ENCODE peak calls at places on chromosomes 6 and 20, in nine cellular contexts. U is SJSA1; H is lower lobe of right lung; N is upper lobe of right lung; E is brain microvascular endothelial cell; L is psoas muscle; J is tibial nerve; F is WERI-Rb-1; O is CD8-positive, alpha-beta memory T cell. T is an unnamed sample.

GRCh38 chr6:137802408-137803182 is 64.5 kb upstream of the TNFAIP3 start:
- DNase-seq in E (no peak), N (no peak), U (peak), H (no peak), F (no peak), J (no peak), O (no peak), L (no peak), T (no peak)

GRCh38 chr6:12410946-12411345 is 120.8 kb downstream of the EDN1 start:
- DNase-seq in O (no peak), L (no peak), N (no peak), U (no peak), F (no peak), E (no peak), J (no peak), H (no peak), T (no peak)

GRCh38 chr6:56241106-56241812 is 6.1 kb downstream of the COL21A1 start:
- DNase-seq in H (no peak), E (no peak), F (no peak), L (no peak), U (no peak), N (no peak), O (no peak), J (no peak), T (no peak)

GRCh38 chr6:7684843-7685242 is 41.1 kb upstream of the BMP6 start:
- DNase-seq in U (no peak), L (no peak), J (no peak), O (no peak), N (no peak), F (no peak), E (no peak), H (no peak), T (no peak)

GRCh38 chr6:47655719-47656595 is 42.4 kb upstream of the ADGRF4 start:
- DNase-seq in L (no peak), N (no peak), E (no peak), F (peak), J (no peak), O (peak), U (peak), H (no peak), T (peak)

GRCh38 chr6:169162968-169163903 is 90.4 kb downstream of the THBS2 start:
- DNase-seq in O (no peak), H (no peak), J (no peak), L (peak), U (peak), N (no peak), F (no peak), E (peak), T (no peak)

GRCh38 chr20:21183722-21184121 is 57.8 kb downstream of the KIZ start:
- DNase-seq in F (no peak), J (no peak), O (no peak), H (no peak), U (no peak), E (no peak), N (no peak), L (no peak), T (peak)

GRCh38 chr6:133895573-133896343 is 6.8 kb downstream of the TCF21 start:
- DNase-seq in U (no peak), O (no peak), L (peak), N (no peak), H (no peak), E (no peak), F (no peak), J (no peak), T (no peak)

GRCh38 chr6:103273048-103273447 is 1586.7 kb downstream of the HACE1 start:
- DNase-seq in F (no peak), U (no peak), J (no peak), E (no peak), O (no peak), L (no peak), H (no peak), N (no peak), T (no peak)

GRCh38 chr6:148374040-148374439 is 31.4 kb downstream of the SASH1 start:
- DNase-seq in F (no peak), O (no peak), J (no peak), U (no peak), N (no peak), H (no peak), L (no peak), E (no peak), T (no peak)

GRCh38 chr6:71181565-71181964 is 107.0 kb upstream of the OGFRL1 start:
- DNase-seq in J (no peak), F (no peak), O (no peak), L (no peak), U (peak), H (no peak), E (peak), N (no peak), T (no peak)

GRCh38 chr6:16762265-16762546 is 946 bp upstream of the ATXN1 start:
- DNase-seq in U (no peak), H (no peak), N (no peak), E (no peak), J (no peak), L (no peak), F (no peak), O (no peak), T (no peak)

GRCh38 chr6:135655055-135655454 is 157.5 kb upstream of the AHI1 start:
- DNase-seq in F (no peak), U (no peak), E (no peak), O (no peak), H (no peak), L (no peak), J (no peak), N (no peak), T (no peak)

GRCh38 chr20:19935842-19936241 is 81.3 kb upstream of the NAA20 start:
- DNase-seq in L (no peak), U (no peak), H (peak), N (no peak), E (no peak), J (no peak), F (no peak), O (no peak), T (no peak)

GRCh38 chr6:15952231-15953151 is 176.4 kb upstream of the MYLIP start:
- DNase-seq in E (no peak), U (no peak), O (no peak), F (no peak), N (no peak), L (no peak), J (no peak), H (no peak), T (no peak)

GRCh38 chr6:167547751-167548150 is 222.9 kb downstream of the TTLL2 start:
- DNase-seq in E (peak), H (no peak), L (no peak), F (no peak), N (no peak), J (no peak), O (no peak), U (no peak), T (no peak)

GRCh38 chr6:41405941-41406340 is 70.5 kb downstream of the NCR2 start:
- DNase-seq in L (no peak), O (no peak), E (no peak), N (no peak), U (no peak), F (peak), J (no peak), H (no peak), T (no peak)

GRCh38 chr6:41409489-41409888 is 74.1 kb downstream of the NCR2 start:
- DNase-seq in U (no peak), O (no peak), H (no peak), J (no peak), E (no peak), F (no peak), N (no peak), L (no peak), T (no peak)

GRCh38 chr6:41406821-41407787 is 71.7 kb downstream of the NCR2 start:
- DNase-seq in H (peak), E (no peak), O (no peak), U (no peak), F (no peak), J (no peak), N (peak), L (no peak), T (no peak)

GRCh38 chr6:41408982-41409381 is 73.6 kb downstream of the NCR2 start:
- DNase-seq in L (no peak), E (no peak), U (no peak), O (no peak), F (no peak), J (no peak), N (no peak), H (no peak), T (no peak)

GRCh38 chr6:41408576-41408975 is 73.2 kb downstream of the NCR2 start:
- DNase-seq in U (no peak), L (no peak), O (no peak), H (no peak), N (no peak), E (no peak), J (no peak), F (no peak), T (no peak)
- H3K4me3 ChIP-seq in U (no peak), L (no peak), O (no peak), H (no peak), N (no peak), E (no peak), J (no peak), F (no peak), T (no peak)

GRCh38 chr20:64024141-64024990 is 11.6 kb upstream of the C20orf204 start:
- DNase-seq in U (no peak), J (no peak), L (no peak), N (no peak), H (no peak), O (no peak), F (no peak), E (no peak), T (no peak)
- H3K27ac ChIP-seq in U (no peak), J (no peak), L (no peak), N (no peak), H (no peak), O (no peak), F (no peak), E (no peak), T (no peak)

DNA sequence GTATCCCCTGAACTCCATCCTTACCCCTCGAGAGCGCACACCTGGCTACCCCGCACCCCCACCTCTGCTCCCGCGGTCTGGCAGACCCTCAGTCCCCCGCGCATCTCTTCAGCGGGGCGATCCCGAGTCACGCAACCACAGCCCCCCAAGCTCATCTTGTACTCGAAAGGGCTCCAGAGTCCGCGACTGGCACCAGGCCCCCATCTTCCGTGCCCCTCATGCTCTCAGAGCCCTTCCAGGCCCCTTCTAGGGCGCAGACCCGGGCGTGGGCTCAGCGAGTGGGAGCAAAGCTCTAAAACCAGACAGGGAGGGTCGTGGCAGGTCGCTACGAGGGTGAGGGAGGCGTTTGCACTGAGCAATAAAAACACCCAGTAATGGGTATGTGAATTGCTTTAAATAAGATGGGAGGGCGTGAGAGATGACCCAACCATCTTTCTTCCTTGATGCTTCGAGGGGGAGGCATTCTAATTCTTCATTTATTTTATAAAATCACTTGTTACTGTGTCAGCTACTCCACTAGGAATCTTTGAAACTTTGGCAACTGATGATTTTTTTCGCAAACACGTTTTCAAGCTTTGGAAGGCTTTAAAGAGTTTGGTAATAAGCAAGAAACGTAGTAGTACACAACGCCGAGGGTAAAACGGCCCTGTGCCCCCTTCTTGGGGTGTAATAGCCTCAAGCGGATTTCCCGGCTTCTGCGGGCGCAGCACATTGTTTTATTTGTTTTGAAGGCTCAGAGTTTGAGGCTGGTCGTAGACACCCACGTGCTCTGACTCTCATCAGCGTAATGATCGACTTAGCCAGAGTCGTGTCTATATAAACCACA is 42.6 kb upstream of the SUPT3H start:
- DNase-seq in U (no peak), F (no peak), N (peak), O (peak), J (no peak), E (peak), L (no peak), H (peak), T (no peak)
- H3K4me3 ChIP-seq in U (peak), F (peak), N (peak), O (peak), J (peak), E (peak), L (peak), H (peak), T (peak)

DNA sequence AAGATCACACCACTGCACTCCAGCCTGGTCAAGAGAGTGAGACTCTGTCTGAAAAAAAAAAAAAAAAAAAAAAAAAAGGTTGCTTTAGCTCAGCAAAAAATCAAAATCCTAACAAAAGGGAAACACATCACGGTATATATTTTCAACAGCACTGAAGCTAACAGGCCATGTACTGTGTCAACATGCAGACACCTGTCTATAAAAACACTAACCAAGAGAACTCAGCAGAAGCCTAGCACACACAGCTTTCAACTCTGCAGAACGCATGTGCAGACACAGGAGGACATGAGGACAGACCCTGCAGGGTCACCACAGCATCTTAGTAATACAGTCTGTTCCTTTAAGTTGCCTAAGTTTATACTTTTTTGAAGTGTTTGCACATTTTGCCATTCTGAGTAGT is 13.5 kb downstream of the NINL start:
- DNase-seq in L (no peak), N (no peak), F (no peak), U (no peak), E (no peak), O (no peak), H (no peak), J (no peak), T (no peak)
- H3K27ac ChIP-seq in L (no peak), N (no peak), F (no peak), U (no peak), E (no peak), O (no peak), H (no peak), J (no peak), T (no peak)

GRCh38 chr6:4774296-4774695 is 1.9 kb upstream of the CDYL start:
- DNase-seq in L (no peak), O (no peak), N (no peak), F (no peak), E (no peak), J (no peak), U (no peak), H (no peak), T (no peak)
- H3K4me3 ChIP-seq in L (no peak), O (no peak), N (peak), F (no peak), E (no peak), J (no peak), U (no peak), H (peak), T (no peak)

GRCh38 chr6:41201784-41202181 is 834 bp upstream of the TREML2 start:
- DNase-seq in U (no peak), O (no peak), L (no peak), N (no peak), F (no peak), E (no peak), H (no peak), J (no peak), T (no peak)

GRCh38 chr6:41204156-41204555 is 3.2 kb upstream of the TREML2 start:
- DNase-seq in E (no peak), J (no peak), L (no peak), N (no peak), H (no peak), U (no peak), O (no peak), F (no peak), T (no peak)

GRCh38 chr6:41200296-41200900 is 551 bp downstream of the TREML2 start:
- DNase-seq in L (no peak), J (no peak), H (peak), F (no peak), O (peak), N (no peak), E (no peak), U (no peak), T (no peak)

GRCh38 chr6:41199427-41200246 is 1.3 kb downstream of the TREML2 start:
- DNase-seq in N (no peak), E (no peak), H (no peak), U (no peak), J (no peak), L (no peak), F (no peak), O (no peak), T (no peak)

DNA sequence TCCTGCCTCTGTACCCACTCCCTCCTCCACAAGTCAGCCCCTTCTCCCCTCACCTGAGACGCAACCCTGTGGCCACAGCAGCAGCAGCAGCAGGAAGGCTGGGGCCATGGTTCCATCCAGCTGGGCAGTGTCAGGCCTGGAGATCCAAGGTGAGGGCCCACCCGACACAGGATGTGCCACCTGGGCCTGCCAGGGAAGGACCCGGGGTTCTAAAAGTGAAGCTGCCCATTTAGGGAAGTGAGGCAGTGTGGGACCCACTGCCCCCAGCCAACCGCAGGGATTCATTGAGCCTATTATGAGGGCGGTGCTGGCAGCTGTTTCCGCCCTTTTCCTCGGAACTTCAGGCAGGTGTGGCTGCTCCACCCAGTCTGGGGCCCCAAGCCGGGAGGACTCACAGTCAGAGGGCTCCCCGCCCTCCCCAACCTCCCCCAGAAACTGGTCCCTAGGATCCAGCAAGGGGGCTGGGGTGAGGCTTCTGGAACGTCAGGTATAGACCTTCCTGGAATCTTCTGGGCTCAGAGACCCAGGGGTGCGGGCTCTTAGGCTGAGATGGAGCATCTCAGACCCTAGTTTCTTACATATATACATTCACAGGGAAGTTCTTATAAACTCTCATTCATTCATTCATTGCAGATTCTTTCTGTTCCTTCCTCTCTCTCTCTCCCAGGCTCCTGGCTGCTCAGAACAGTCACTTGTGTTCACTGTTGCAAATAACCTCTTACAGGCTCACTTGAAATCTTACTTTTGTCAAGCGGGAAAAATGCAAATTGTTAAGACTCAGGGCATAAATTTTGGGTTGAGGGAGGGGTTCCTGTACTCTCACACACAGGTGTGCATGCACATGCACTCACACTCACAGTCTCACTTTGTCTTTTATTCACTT is at the start of gene TREML2:
- DNase-seq in E (no peak), J (no peak), N (no peak), O (no peak), H (peak), F (no peak), L (no peak), U (no peak), T (no peak)
- H3K27ac ChIP-seq in E (no peak), J (peak), N (peak), O (peak), H (peak), F (no peak), L (no peak), U (no peak), T (no peak)

GRCh38 chr20:3247638-3248037 is 8.6 kb upstream of the SLC4A11 start:
- DNase-seq in F (no peak), O (no peak), L (no peak), J (no peak), H (no peak), E (no peak), N (no peak), U (no peak), T (no peak)

GRCh38 chr20:3248993-3249347 is 10.0 kb upstream of the SLC4A11 start:
- DNase-seq in E (no peak), F (no peak), L (no peak), U (no peak), O (peak), J (no peak), N (no peak), H (no peak), T (no peak)

GRCh38 chr20:3246682-3247081 is 7.7 kb upstream of the SLC4A11 start:
- DNase-seq in E (no peak), O (no peak), L (no peak), H (no peak), J (no peak), F (no peak), N (no peak), U (no peak), T (no peak)

GRCh38 chr20:3250091-3250504 is 11.1 kb upstream of the SLC4A11 start:
- DNase-seq in O (peak), U (no peak), H (no peak), L (no peak), E (no peak), J (no peak), N (no peak), F (peak), T (no peak)

GRCh38 chr20:3248167-3248992 is 9.4 kb upstream of the SLC4A11 start:
- DNase-seq in U (no peak), L (peak), H (no peak), N (no peak), F (no peak), E (no peak), J (no peak), O (no peak), T (no peak)
- H3K4me3 ChIP-seq in U (no peak), L (peak), H (peak), N (no peak), F (no peak), E (peak), J (peak), O (no peak), T (no peak)

T was measured in dorsolateral prefrontal cortex.